ENCODE peak calls at places on chromosomes 6 and 20, in four cellular contexts. One of them, this sample, is unnamed.

GRCh38 chr20:36199293-36200257 is 36.7 kb upstream of the AAR2 start:
- DNase-seq in HCT116: peak
- DNase-seq in mesendoderm: peak
- DNase-seq in sigmoid colon: peak
- DNase-seq in this sample: no peak

GRCh38 chr6:63465750-63466149 is 106.5 kb upstream of the LOC128125822 start:
- DNase-seq in HCT116: no peak
- DNase-seq in mesendoderm: no peak
- DNase-seq in sigmoid colon: no peak
- DNase-seq in this sample: no peak

GRCh38 chr20:37922016-37922415 is 19.1 kb downstream of the VSTM2L start:
- DNase-seq in HCT116: no peak
- DNase-seq in mesendoderm: no peak
- DNase-seq in sigmoid colon: no peak
- DNase-seq in this sample: no peak

GRCh38 chr20:17295151-17295726 is 68.4 kb downstream of the PCSK2 start:
- DNase-seq in HCT116: no peak
- DNase-seq in mesendoderm: no peak
- DNase-seq in sigmoid colon: no peak
- DNase-seq in this sample: no peak

GRCh38 chr6:148335582-148335981 is 7.1 kb upstream of the SASH1 start:
- DNase-seq in HCT116: no peak
- DNase-seq in mesendoderm: peak
- DNase-seq in sigmoid colon: no peak
- DNase-seq in this sample: peak

GRCh38 chr6:7640607-7641577 is 50.9 kb downstream of the SNRNP48 start:
- DNase-seq in HCT116: peak
- DNase-seq in mesendoderm: peak
- DNase-seq in sigmoid colon: no peak
- DNase-seq in this sample: peak

GRCh38 chr6:9334979-9335378 is 899.6 kb upstream of the SLC35B3 start:
- DNase-seq in HCT116: no peak
- DNase-seq in mesendoderm: no peak
- DNase-seq in sigmoid colon: no peak
- DNase-seq in this sample: no peak

GRCh38 chr20:40633123-40633850 is 55.7 kb downstream of the MAFB start:
- DNase-seq in HCT116: no peak
- DNase-seq in mesendoderm: no peak
- DNase-seq in sigmoid colon: no peak
- DNase-seq in this sample: no peak

GRCh38 chr6:56695702-56696101 is 53.0 kb upstream of the DST start:
- DNase-seq in HCT116: no peak
- DNase-seq in mesendoderm: no peak
- DNase-seq in sigmoid colon: no peak
- DNase-seq in this sample: no peak

GRCh38 chr20:19978511-19979210 is 38.5 kb upstream of the NAA20 start:
- DNase-seq in HCT116: no peak
- DNase-seq in mesendoderm: no peak
- DNase-seq in sigmoid colon: no peak
- DNase-seq in this sample: no peak

GRCh38 chr20:2822073-2822472 is 5.9 kb downstream of the TMEM239 start:
- DNase-seq in HCT116: no peak
- DNase-seq in mesendoderm: no peak
- DNase-seq in sigmoid colon: no peak
- DNase-seq in this sample: no peak

GRCh38 chr6:41675992-41676391 is 37.7 kb downstream of the MDFI start:
- DNase-seq in HCT116: no peak
- DNase-seq in mesendoderm: no peak
- DNase-seq in sigmoid colon: no peak
- DNase-seq in this sample: no peak

DNA sequence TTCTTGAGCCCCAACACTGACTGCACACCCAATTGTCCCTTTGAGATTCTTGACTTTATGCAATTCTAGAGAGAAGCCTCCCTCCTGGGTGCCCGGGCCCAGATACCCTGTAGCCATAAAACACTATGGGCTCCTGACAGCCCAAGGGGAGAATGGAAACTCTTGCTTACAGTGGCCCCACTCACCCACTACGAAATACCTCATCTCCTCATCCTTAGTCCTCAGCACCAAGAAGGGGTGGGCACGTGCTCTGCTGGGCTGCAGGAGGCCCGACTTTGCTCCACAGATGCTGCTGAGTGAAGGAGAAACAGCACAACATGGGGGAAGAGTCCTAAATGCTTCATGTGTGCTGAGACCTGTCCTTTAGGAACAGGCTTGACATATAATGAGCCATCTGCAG is 17.4 kb upstream of the SIRPG start:
- DNase-seq in HCT116: no peak
- DNase-seq in mesendoderm: no peak
- DNase-seq in sigmoid colon: no peak
- DNase-seq in this sample: no peak
- H3K27ac ChIP-seq in HCT116: no peak
- H3K27ac ChIP-seq in mesendoderm: no peak
- H3K27ac ChIP-seq in sigmoid colon: no peak
- H3K27ac ChIP-seq in this sample: no peak

DNA sequence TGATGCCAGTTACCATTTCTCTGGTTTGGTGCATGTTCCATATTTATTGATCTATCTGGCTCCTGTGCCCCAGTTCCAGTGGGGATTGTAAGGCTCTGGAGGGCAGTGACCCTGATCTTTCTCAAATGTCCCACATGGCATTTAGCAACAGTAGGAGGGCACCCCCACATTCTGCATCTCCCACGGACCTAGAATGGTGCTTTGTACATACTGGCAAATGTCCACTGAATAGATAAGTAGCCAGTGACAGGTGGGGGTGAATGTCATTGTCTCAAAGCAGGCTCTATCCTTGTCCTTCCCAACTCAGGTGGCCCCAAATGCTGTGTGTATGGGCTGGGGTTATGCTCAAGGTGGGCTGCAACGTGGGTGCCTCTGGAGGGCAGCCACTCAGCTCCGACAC is 84.2 kb downstream of the TMEM242 start:
- DNase-seq in HCT116: no peak
- DNase-seq in mesendoderm: no peak
- DNase-seq in sigmoid colon: no peak
- DNase-seq in this sample: no peak
- H3K27ac ChIP-seq in HCT116: no peak
- H3K27ac ChIP-seq in mesendoderm: no peak
- H3K27ac ChIP-seq in sigmoid colon: peak
- H3K27ac ChIP-seq in this sample: no peak

GRCh38 chr20:43006651-43007375 is 182.9 kb downstream of the PTPRT start:
- DNase-seq in HCT116: no peak
- DNase-seq in mesendoderm: peak
- DNase-seq in sigmoid colon: no peak
- DNase-seq in this sample: no peak

GRCh38 chr20:43007525-43007924 is 182.2 kb downstream of the PTPRT start:
- DNase-seq in HCT116: no peak
- DNase-seq in mesendoderm: no peak
- DNase-seq in sigmoid colon: no peak
- DNase-seq in this sample: no peak

DNA sequence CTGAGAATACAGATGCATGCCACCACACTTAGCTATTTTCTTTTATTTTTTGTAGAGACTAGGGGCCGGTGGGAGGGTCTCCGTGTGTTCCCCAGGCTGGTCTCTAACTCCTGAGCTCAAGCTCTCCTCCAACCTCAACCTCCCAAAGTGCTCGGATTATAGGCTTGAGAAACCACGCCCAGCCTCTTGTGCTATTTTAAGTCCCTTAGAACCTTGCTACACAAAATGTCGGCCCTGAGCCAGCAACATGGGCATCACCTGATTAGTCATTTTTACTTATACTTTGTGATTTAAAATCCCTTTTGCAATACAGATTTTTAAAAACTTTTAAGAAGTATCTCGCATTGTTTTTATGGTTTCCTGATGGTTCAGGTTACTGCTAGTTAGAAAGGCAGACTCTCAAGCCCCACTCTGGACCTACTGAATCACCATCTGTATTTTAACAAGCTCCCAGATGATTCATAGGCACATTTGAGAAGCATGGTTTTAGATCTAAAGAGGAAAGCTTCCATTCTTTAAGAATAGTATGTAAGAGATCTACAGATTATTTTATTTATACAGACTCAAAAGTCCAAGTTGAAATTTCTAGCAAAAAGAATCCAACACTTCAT is 186.3 kb downstream of the PTPRT start:
- DNase-seq in HCT116: no peak
- DNase-seq in mesendoderm: no peak
- DNase-seq in sigmoid colon: no peak
- DNase-seq in this sample: no peak
- H3K27ac ChIP-seq in HCT116: no peak
- H3K27ac ChIP-seq in mesendoderm: no peak
- H3K27ac ChIP-seq in sigmoid colon: no peak
- H3K27ac ChIP-seq in this sample: no peak

DNA sequence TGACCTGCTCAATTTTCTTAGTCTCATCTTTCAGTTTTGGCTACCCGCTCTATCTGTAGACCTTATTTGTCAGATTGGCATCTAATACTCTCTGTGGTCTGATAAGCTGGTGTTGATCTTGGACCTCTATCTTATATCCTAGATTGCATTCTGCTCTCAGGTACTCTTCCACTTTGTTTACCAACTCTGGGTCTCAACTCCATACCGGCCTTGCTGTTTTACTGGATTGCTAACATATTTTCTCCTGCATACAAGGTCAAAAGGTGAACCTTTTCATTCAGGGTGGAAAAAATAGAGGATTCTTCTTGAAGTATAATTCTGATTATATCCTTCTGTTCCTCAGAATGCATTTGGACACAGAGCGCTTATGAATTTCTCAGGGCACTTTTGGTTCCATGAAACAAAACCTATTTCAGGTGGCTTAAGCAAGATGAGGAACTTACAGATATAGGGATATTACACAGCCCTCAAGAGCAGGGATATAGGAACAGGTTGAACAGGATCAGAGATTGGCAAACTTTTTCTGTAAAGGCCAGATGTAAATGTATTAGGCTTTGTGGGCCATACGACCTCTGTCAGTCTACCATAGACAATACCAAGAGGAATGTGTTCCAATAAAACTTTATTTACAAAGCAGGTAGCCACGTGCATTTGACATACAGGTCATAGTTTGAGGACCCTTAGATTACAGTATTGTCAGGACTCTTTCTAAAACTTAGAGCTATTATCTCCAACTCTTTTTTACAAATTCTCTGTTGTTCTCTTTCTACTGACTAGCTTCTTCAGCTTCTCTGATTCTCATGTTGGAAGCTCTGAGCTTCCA is 2.5 kb upstream of the SH3BGRL2 start:
- DNase-seq in HCT116: no peak
- DNase-seq in mesendoderm: no peak
- DNase-seq in sigmoid colon: no peak
- DNase-seq in this sample: no peak
- H3K27ac ChIP-seq in HCT116: no peak
- H3K27ac ChIP-seq in mesendoderm: no peak
- H3K27ac ChIP-seq in sigmoid colon: no peak
- H3K27ac ChIP-seq in this sample: no peak

DNA sequence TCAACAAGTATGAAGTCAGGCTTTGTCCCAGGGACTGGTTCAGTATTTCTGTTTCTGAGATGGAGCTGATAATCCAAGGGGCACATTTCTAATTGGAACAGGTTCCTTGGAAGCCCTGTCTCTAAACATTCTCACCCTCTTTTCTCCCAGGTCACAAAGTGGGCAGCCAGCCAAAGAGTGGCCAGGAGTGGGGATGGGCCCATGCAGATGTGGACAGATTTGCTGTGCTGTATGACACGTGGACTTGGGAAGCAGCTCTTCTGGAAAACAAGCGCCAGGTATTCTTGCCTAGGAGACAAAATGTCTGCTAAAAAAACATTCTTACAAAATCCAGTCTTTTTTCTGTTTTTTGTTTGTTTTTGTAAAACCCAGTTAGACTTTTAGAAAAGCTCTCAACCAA is 140.2 kb downstream of the CD164 start:
- DNase-seq in HCT116: no peak
- DNase-seq in mesendoderm: no peak
- DNase-seq in sigmoid colon: no peak
- DNase-seq in this sample: no peak
- H3K27ac ChIP-seq in HCT116: no peak
- H3K27ac ChIP-seq in mesendoderm: no peak
- H3K27ac ChIP-seq in sigmoid colon: no peak
- H3K27ac ChIP-seq in this sample: no peak

This sample was measured in epithelial cell of prostate.